ENCODE peak calls at places on chromosomes 6 and 20, in nine cellular contexts. J is mucosa of descending colon, B is ascending aorta, K is psoas muscle, L is dermis microvascular lymphatic vessel endothelial cell, N is T-cell, G is hypothalamus, C is EL, H is COR-L47. T is an unnamed sample.

GRCh38 chr20:34468956-34469355 is 47.3 kb upstream of the DYNLRB1 start:
- DNase-seq in K (no peak), J (no peak), G (no peak), B (no peak), C (no peak), L (no peak), H (no peak), N (no peak), T (no peak)

GRCh38 chr6:166343157-166343502 is 785 bp upstream of the SFT2D1 start:
- DNase-seq in B (no peak), L (no peak), N (no peak), K (no peak), G (no peak), C (no peak), H (no peak), J (no peak), T (no peak)

GRCh38 chr6:108676555-108676954 is 115.8 kb downstream of the FOXO3 start:
- DNase-seq in K (no peak), N (no peak), G (no peak), C (no peak), B (no peak), H (no peak), L (no peak), J (no peak), T (no peak)

GRCh38 chr6:125097186-125097585 is 56.4 kb upstream of the TPD52L1 start:
- DNase-seq in K (no peak), J (no peak), H (no peak), L (no peak), N (no peak), C (no peak), G (no peak), B (no peak), T (no peak)

GRCh38 chr20:12113468-12114371 is 196.0 kb downstream of the BTBD3 start:
- DNase-seq in B (no peak), L (peak), H (no peak), J (no peak), K (no peak), N (no peak), C (peak), G (no peak), T (no peak)

GRCh38 chr6:32114853-32115252 is 5.7 kb upstream of the TNXB start:
- DNase-seq in C (peak), L (peak), K (peak), B (no peak), G (no peak), H (no peak), J (no peak), N (no peak), T (no peak)

GRCh38 chr6:18088419-18089296 is 33.8 kb downstream of the NHLRC1 start:
- DNase-seq in G (no peak), N (no peak), K (no peak), C (no peak), B (no peak), J (no peak), H (no peak), L (no peak), T (no peak)

GRCh38 chr20:18678599-18678998 is 90.7 kb downstream of the DTD1 start:
- DNase-seq in G (no peak), C (no peak), K (no peak), L (no peak), B (no peak), J (no peak), H (no peak), N (no peak), T (no peak)

GRCh38 chr6:75158176-75158575 is 47.7 kb downstream of the COL12A1 start:
- DNase-seq in B (no peak), J (no peak), N (no peak), G (no peak), L (peak), C (no peak), H (no peak), K (no peak), T (no peak)

GRCh38 chr6:41568585-41569384 is 22.6 kb downstream of the FOXP4 start:
- DNase-seq in L (no peak), K (no peak), C (no peak), G (no peak), B (no peak), H (no peak), N (no peak), J (no peak), T (no peak)

GRCh38 chr20:11902264-11902663 is 15.4 kb upstream of the BTBD3 start:
- DNase-seq in G (no peak), L (no peak), B (no peak), H (no peak), N (no peak), K (no peak), J (no peak), C (peak), T (no peak)

GRCh38 chr6:89941031-89941775 is 46.9 kb downstream of the GJA10 start:
- DNase-seq in J (no peak), L (no peak), H (no peak), G (peak), K (peak), B (no peak), C (no peak), N (no peak), T (no peak)

GRCh38 chr6:42407379-42407778 is 44.3 kb downstream of the TRERF1 start:
- DNase-seq in C (peak), J (no peak), H (no peak), K (no peak), B (no peak), N (no peak), G (no peak), L (no peak), T (no peak)

GRCh38 chr6:30676660-30677270 is 4.0 kb upstream of the DHX16 start:
- DNase-seq in H (no peak), C (no peak), J (peak), B (no peak), G (no peak), N (no peak), K (no peak), L (no peak), T (no peak)

GRCh38 chr20:44407402-44408184 is 52.1 kb downstream of the HNF4A start:
- DNase-seq in N (no peak), C (peak), B (no peak), G (no peak), J (peak), L (no peak), H (no peak), K (no peak), T (no peak)

GRCh38 chr6:19836799-19837510 is at the start of gene ID4:
- DNase-seq in H (peak), B (peak), N (no peak), J (peak), G (peak), C (peak), K (peak), L (peak), T (no peak)

GRCh38 chr6:32979720-32980487 is 11.5 kb downstream of the BRD2 start:
- DNase-seq in H (no peak), L (no peak), K (no peak), C (no peak), G (no peak), J (no peak), B (no peak), N (no peak), T (no peak)

GRCh38 chr20:856361-856775 is 22.9 kb downstream of the FAM110A start:
- DNase-seq in H (no peak), C (peak), N (peak), G (no peak), K (no peak), J (no peak), L (peak), B (no peak), T (no peak)

GRCh38 chr6:133814797-133815196 is 74.1 kb upstream of the TCF21 start:
- DNase-seq in J (no peak), C (peak), G (no peak), L (peak), N (no peak), B (no peak), H (no peak), K (no peak), T (peak)

GRCh38 chr6:163533443-163533842 is 118.9 kb downstream of the QKI start:
- DNase-seq in L (peak), C (peak), N (no peak), G (no peak), B (no peak), H (no peak), J (no peak), K (no peak), T (no peak)

GRCh38 chr6:165821754-165822153 is 158.7 kb upstream of the PDE10A start:
- DNase-seq in N (no peak), H (no peak), B (no peak), C (no peak), J (no peak), L (no peak), K (no peak), G (no peak), T (no peak)

GRCh38 chr6:161748535-161749386 is 474.9 kb upstream of the AGPAT4 start:
- DNase-seq in H (no peak), G (no peak), C (peak), L (no peak), N (no peak), B (no peak), K (no peak), J (no peak), T (no peak)

T was measured in pulmonary artery endothelial cell.